ENCODE peak calls at places on chromosomes 4 and X, in four cellular contexts. K, J, R and U are unnamed samples.

GRCh38 chr4:100289530-100289888 is 99.2 kb upstream of the DDIT4L start:
- DNase-seq in J (no peak), K (no peak), R (no peak), U (no peak)

GRCh38 chr4:48692897-48693296 is 87.2 kb downstream of the FRYL start:
- DNase-seq in R (no peak), J (no peak), K (no peak), U (no peak)

GRCh38 chrX:150063673-150064072 is 125.4 kb upstream of the EOLA2 start:
- DNase-seq in K (no peak), J (no peak), R (no peak), U (peak; percentile 13)

GRCh38 chrX:119406739-119407138 is 7.6 kb downstream of the SLC25A43 start:
- DNase-seq in K (no peak), J (no peak), R (no peak), U (no peak)

GRCh38 chr4:94758700-94759399 is 1.1 kb downstream of the BMPR1B start:
- DNase-seq in K (no peak), R (peak; percentile 48), J (no peak), U (no peak)

GRCh38 chr4:7055111-7055989 is 12.2 kb downstream of the TADA2B start:
- DNase-seq in K (no peak), R (no peak), J (no peak), U (no peak)

GRCh38 chrX:44183329-44183728 is 160.1 kb downstream of the EFHC2 start:
- DNase-seq in R (no peak), K (no peak), J (no peak), U (peak; percentile 0)

GRCh38 chrX:54358424-54359211 is 772 bp upstream of the WNK3 start:
- DNase-seq in R (peak; percentile 71), J (peak; percentile 71), K (peak; percentile 22), U (no peak)

GRCh38 chrX:42229533-42229932 is 306.2 kb upstream of the CASK start:
- DNase-seq in R (no peak), K (no peak), J (no peak), U (no peak)

GRCh38 chr4:112170451-112170993 is 25.3 kb downstream of the FAM241A start:
- DNase-seq in J (peak; percentile 42), R (no peak), K (no peak), U (no peak)

GRCh38 chr4:184980261-184980660 is 38.0 kb upstream of the HELT start:
- DNase-seq in R (no peak), J (no peak), K (no peak), U (no peak)

GRCh38 chr4:6720202-6720699 is 4.3 kb downstream of the BLOC1S4 start:
- DNase-seq in K (peak; percentile 84), R (peak; percentile 97), J (peak; percentile 85), U (peak; percentile 78)

GRCh38 chr4:73679836-73680235 is 59.6 kb upstream of the RASSF6 start:
- DNase-seq in R (no peak), K (no peak), J (peak; percentile 21), U (no peak)

GRCh38 chr4:100933628-100934027 is 413.7 kb downstream of the PPP3CA start:
- DNase-seq in J (no peak), K (no peak), R (no peak), U (no peak)

GRCh38 chr4:2800691-2801596 is 8.1 kb downstream of the SH3BP2 start:
- DNase-seq in R (peak; percentile 76), K (peak; percentile 48), J (no peak), U (no peak)

GRCh38 chr4:44563496-44563895 is 87.9 kb downstream of the YIPF7 start:
- DNase-seq in J (no peak), R (no peak), K (no peak), U (no peak)

GRCh38 chr4:176548571-176548970 is 228.8 kb downstream of the SPCS3 start:
- DNase-seq in J (no peak), K (no peak), R (no peak), U (no peak)

GRCh38 chrX:151088221-151088620 is 88.2 kb upstream of the GPR50 start:
- DNase-seq in J (no peak), R (no peak), K (no peak), U (no peak)

GRCh38 chr4:88659061-88659889 is 38.4 kb downstream of the NAP1L5 start:
- DNase-seq in K (peak; percentile 56), R (peak; percentile 45), J (peak; percentile 32), U (peak; percentile 64)

GRCh38 chrX:57104921-57105398 is 16.4 kb downstream of the SPIN2B start:
- DNase-seq in R (no peak), K (no peak), J (peak; percentile 56), U (no peak)

GRCh38 chr4:41939016-41939623 is 3.9 kb downstream of the TMEM33 start:
- DNase-seq in J (no peak), K (no peak), R (no peak), U (no peak)

GRCh38 chrX:100645106-100645505 is 1.1 kb downstream of the SRPX2 start:
- DNase-seq in R (no peak), J (no peak), K (no peak), U (no peak)

GRCh38 chr4:152344001-152344400 is 191.9 kb downstream of the FBXW7 start:
- DNase-seq in J (no peak), R (no peak), K (no peak), U (no peak)

GRCh38 chrX:37921758-37922157 is 74.4 kb upstream of the DYNLT3 start:
- DNase-seq in K (no peak), R (no peak), J (peak; percentile 85), U (no peak)

GRCh38 chrX:48616575-48616974 is 19.3 kb downstream of the WDR13 start:
- DNase-seq in J (no peak), R (no peak), K (no peak), U (no peak)

GRCh38 chr4:145843651-145844050 is 95.0 kb downstream of the ZNF827 start:
- DNase-seq in J (no peak), K (no peak), R (no peak), U (no peak)

GRCh38 chr4:78556655-78557054 is 5.1 kb downstream of the ANXA3 start:
- DNase-seq in J (no peak), R (no peak), K (no peak), U (no peak)
- H3K4me1 ChIP-seq in J (no peaks in the 10 kb centered on the region), R (peaks cover 17% of the 10 kb centered on the region), K (peaks cover 18% of the 10 kb centered on the region), U (no peaks in the 10 kb centered on the region)

GRCh38 chr4:150619032-150619431 is 37.1 kb downstream of the MAB21L2 start:
- DNase-seq in J (no peak), R (no peak), K (no peak), U (peak; percentile 38)
- H3K4me3 ChIP-seq in J (no peak overlapping the region), R (no peak overlapping the region), K (no peak overlapping the region), U (no peak overlapping the region)

GRCh38 chr4:107800058-107800457 is 24.7 kb upstream of the SGMS2 start:
- DNase-seq in R (no peak), J (no peak), K (no peak), U (peak; percentile 75)
- H3K27ac ChIP-seq in R (no peak overlapping the region), J (no peak overlapping the region), K (no peak overlapping the region), U (peak overlapping the region; percentile 61)

GRCh38 chr4:5371415-5372190 is 320.3 kb downstream of the STK32B start:
- DNase-seq in R (no peak), K (no peak), J (peak; percentile 35), U (no peak)
- H3K4me1 ChIP-seq in R (no peaks in the 10 kb centered on the region), K (peaks cover 6% of the 10 kb centered on the region), J (no peaks in the 10 kb centered on the region), U (no peaks in the 10 kb centered on the region)

DNA sequence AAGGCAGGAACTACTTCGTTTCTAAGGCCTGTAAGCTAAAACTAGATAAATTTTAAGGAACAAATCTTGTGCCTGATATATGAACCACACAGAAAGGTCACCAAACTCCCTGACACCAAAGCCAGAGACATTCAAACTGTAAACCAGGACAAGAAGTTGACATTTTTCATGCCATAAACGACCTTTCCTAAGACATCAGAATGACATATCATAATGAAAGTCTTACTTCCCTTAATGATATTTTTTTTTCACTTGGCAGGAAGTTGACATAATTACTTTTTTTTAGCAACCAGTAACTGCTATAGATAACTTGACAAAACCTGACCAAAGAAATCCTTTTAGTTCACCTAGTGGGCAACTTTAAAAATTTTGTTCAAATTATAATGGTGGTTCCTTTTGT is 231.5 kb upstream of the AGTR2 start:
- DNase-seq in J (no peak), R (no peak), K (no peak), U (no peak)
- H3K4me3 ChIP-seq in J (no peak overlapping the region), R (no peak overlapping the region), K (no peak overlapping the region), U (no peak overlapping the region)

DNA sequence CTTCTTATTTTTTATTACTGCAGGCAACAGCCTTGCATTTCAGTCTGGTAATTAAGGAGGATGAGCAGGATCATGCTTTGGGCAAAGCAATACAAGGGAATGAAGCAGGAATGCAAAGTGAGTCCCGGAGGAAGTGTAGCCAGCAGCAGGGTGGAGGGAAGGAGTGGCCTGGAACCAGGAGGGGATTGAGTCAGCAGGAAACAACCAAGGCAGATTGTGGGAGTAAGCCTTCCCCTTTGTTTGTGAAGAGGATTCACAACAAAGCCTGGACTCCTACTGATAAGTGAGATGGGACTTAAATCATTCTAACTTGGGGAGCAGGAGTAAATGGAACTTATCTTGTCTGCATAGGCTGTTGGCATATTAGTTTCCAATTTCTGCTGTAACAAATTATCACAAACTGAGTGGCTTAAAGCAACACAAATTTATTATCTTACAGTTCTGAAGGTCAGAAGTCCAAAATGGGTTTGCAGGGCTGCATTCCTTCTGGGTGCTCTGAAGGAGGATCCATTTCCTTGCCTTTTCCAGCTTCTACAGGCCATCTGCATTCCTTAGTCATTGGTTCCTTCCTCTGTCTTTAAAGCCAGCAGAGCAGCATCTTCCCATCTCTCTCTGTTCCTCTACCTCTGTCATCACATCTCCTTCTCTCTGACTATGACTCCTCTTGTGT is 93.2 kb upstream of the AP1S2 start:
- DNase-seq in R (no peak), K (no peak), J (peak; percentile 81), U (peak; percentile 3)
- H3K27ac ChIP-seq in R (no peak overlapping the region), K (no peak overlapping the region), J (peak overlapping the region; percentile 47), U (no peak overlapping the region)